ENCODE peak calls at places on chromosomes 3 and 15, in seven cellular contexts. B, X, U, K, J, O and I are unnamed samples.

GRCh38 chr3:187765342-187765741 is 20.1 kb upstream of the BCL6 start:
- DNase-seq in X (no peak), B (no peak), U (no peak), K (no peak), J (no peak), O (no peak), I (no peak)

GRCh38 chr3:178504128-178504527 is 32.1 kb upstream of the KCNMB2 start:
- DNase-seq in X (no peak), B (no peak), O (no peak), J (no peak), U (no peak), K (no peak), I (no peak)

GRCh38 chr3:7927864-7928263 is 573.8 kb upstream of the LMCD1 start:
- DNase-seq in J (no peak), K (no peak), B (no peak), X (no peak), O (no peak), U (no peak), I (no peak)

GRCh38 chr3:47404420-47404819 is 23.6 kb downstream of the PTPN23 start:
- DNase-seq in O (no peak), X (no peak), B (no peak), J (no peak), U (no peak), K (no peak), I (no peak)

GRCh38 chr3:146577662-146578061 is 27.5 kb downstream of the PLSCR5 start:
- DNase-seq in J (peak; percentile 17), B (no peak), X (no peak), U (peak; percentile 54), K (peak; percentile 7), O (peak; percentile 11), I (peak; percentile 31)

GRCh38 chr3:151630938-151631417 is 102.7 kb upstream of the AADACL2 start:
- DNase-seq in B (no peak), K (no peak), X (no peak), O (no peak), J (no peak), U (no peak), I (peak; percentile 18)

GRCh38 chr3:46564190-46565112 is 1.7 kb downstream of the LRRC2 start:
- DNase-seq in O (no peak), U (no peak), K (no peak), X (no peak), J (no peak), B (peak; percentile 34), I (no peak)

GRCh38 chr3:128278761-128279593 is 125.7 kb downstream of the EEFSEC start:
- DNase-seq in O (no peak), J (no peak), X (no peak), U (no peak), K (no peak), B (peak; percentile 81), I (peak; percentile 78)

GRCh38 chr3:65811050-65811766 is 227.5 kb downstream of the MAGI1 start:
- DNase-seq in B (peak; percentile 26), U (no peak), K (no peak), O (no peak), J (no peak), X (no peak), I (peak; percentile 66)

GRCh38 chr3:77169844-77170243 is 129.9 kb downstream of the ROBO2 start:
- DNase-seq in X (no peak), K (no peak), B (no peak), J (no peak), U (no peak), O (no peak), I (no peak)

GRCh38 chr3:138367912-138368311 is 19.5 kb downstream of the MRAS start:
- DNase-seq in K (no peak), B (peak; percentile 78), U (peak; percentile 11), J (no peak), X (no peak), O (no peak), I (no peak)

GRCh38 chr3:17643691-17644090 is 98.7 kb downstream of the TBC1D5 start:
- DNase-seq in J (no peak), K (no peak), O (no peak), U (no peak), B (no peak), X (no peak), I (peak; percentile 69)

GRCh38 chr3:152909180-152909883 is 74.4 kb downstream of the P2RY1 start:
- DNase-seq in U (peak; percentile 10), X (no peak), O (no peak), K (no peak), B (peak; percentile 22), J (no peak), I (peak; percentile 23)

GRCh38 chr3:129036234-129037092 is 24.1 kb upstream of the GP9 start:
- DNase-seq in J (no peak), B (no peak), U (no peak), X (no peak), K (no peak), O (no peak), I (no peak)

GRCh38 chr15:49831206-49831965 is 210.5 kb downstream of the DTWD1 start:
- DNase-seq in O (no peak), X (no peak), B (peak; percentile 55), K (no peak), U (no peak), J (no peak), I (peak; percentile 99)

GRCh38 chr15:42605281-42605744 is 29.9 kb downstream of the STARD9 start:
- DNase-seq in K (peak; percentile 31), X (no peak), B (no peak), O (no peak), U (peak; percentile 72), J (no peak), I (no peak)

GRCh38 chr3:9883676-9884554 is 3.9 kb upstream of the CIDEC start:
- DNase-seq in U (no peak), J (no peak), X (no peak), O (no peak), B (no peak), K (no peak), I (peak; percentile 55)

GRCh38 chr3:55491296-55491816 is 4.2 kb upstream of the WNT5A start:
- DNase-seq in X (no peak), B (no peak), K (no peak), O (no peak), U (no peak), J (no peak), I (peak; percentile 84)

GRCh38 chr15:101052031-101052620 is 133.0 kb downstream of the LRRK1 start:
- DNase-seq in J (no peak), X (no peak), U (no peak), O (no peak), B (no peak), K (no peak), I (no peak)

GRCh38 chr3:52432225-52432624 is 12.7 kb downstream of the SEMA3G start:
- DNase-seq in O (no peak), K (no peak), X (no peak), U (no peak), B (no peak), J (no peak), I (no peak)